ENCODE peak calls at places on chromosomes 1 and 21, in ten cellular contexts. D is esophagus squamous epithelium, J is DND-41, C is heart left ventricle, V is left lung, Z is pancreas, X is AG04450, T is adrenal gland, M is Panc1, F is endothelial cell of umbilical vein. P is an unnamed sample. For H3K9me3, the result is how much of the 10 kb centered on the place peaks cover.

GRCh38 chr21:15508554-15508953 is 221.2 kb upstream of the USP25 start:
- DNase-seq in D (no peak), J (no peak), C (no peak), V (no peak), Z (no peak), X (no peak), T (no peak), M (no peak), F (no peak), P (no peak)

GRCh38 chr21:45282283-45283018 is 5.2 kb downstream of the POFUT2 start:
- DNase-seq in D (no peak), J (no peak), C (no peak), V (peak), Z (no peak), X (no peak), T (peak), M (no peak), F (no peak), P (no peak)

GRCh38 chr1:202283991-202284390 is 57.7 kb downstream of the UBE2T start:
- DNase-seq in D (no peak), J (no peak), C (no peak), V (no peak), Z (peak), X (no peak), T (peak), M (no peak), F (peak), P (no peak)

GRCh38 chr1:190599677-190600076 is 122.0 kb upstream of the BRINP3 start:
- DNase-seq in D (no peak), J (no peak), C (no peak), V (no peak), Z (no peak), X (no peak), T (no peak), M (no peak), F (no peak), P (no peak)

GRCh38 chr21:33230518-33231324 is 983 bp downstream of the IFNAR2 start:
- DNase-seq in D (no peak), J (peak), C (peak), V (peak), Z (peak), X (no peak), T (peak), M (no peak), F (peak), P (peak)

GRCh38 chr1:67566803-67567202 is 118.2 kb upstream of the GADD45A start:
- DNase-seq in D (no peak), J (no peak), C (no peak), V (no peak), Z (no peak), X (no peak), T (no peak), M (no peak), F (no peak), P (no peak)

GRCh38 chr1:25433389-25434186 is 2.9 kb downstream of the MACO1 start:
- DNase-seq in D (no peak), J (no peak), C (no peak), V (no peak), Z (no peak), X (no peak), T (no peak), M (no peak), F (peak), P (no peak)

GRCh38 chr1:10459185-10459584 is 9.4 kb downstream of the CORT start:
- DNase-seq in D (no peak), J (no peak), C (no peak), V (no peak), Z (no peak), X (peak), T (peak), M (no peak), F (peak), P (no peak)

GRCh38 chr1:235417101-235417697 is 50.0 kb downstream of the TBCE start:
- DNase-seq in D (no peak), J (peak), C (no peak), V (no peak), Z (no peak), X (peak), T (peak), M (peak), F (peak), P (peak)

GRCh38 chr1:79004916-79005315 is 1.6 kb downstream of the ADGRL4 start:
- DNase-seq in D (no peak), J (no peak), C (no peak), V (no peak), Z (no peak), X (no peak), T (no peak), M (no peak), F (peak), P (no peak)

GRCh38 chr1:246146811-246147210 is 360.3 kb downstream of the SMYD3 start:
- DNase-seq in D (no peak), J (no peak), C (no peak), V (no peak), Z (no peak), X (no peak), T (no peak), M (no peak), F (no peak), P (no peak)

GRCh38 chr1:246145900-246146299 is 361.2 kb downstream of the SMYD3 start:
- DNase-seq in D (no peak), J (no peak), C (no peak), V (no peak), Z (no peak), X (no peak), T (no peak), M (no peak), F (no peak), P (no peak)

GRCh38 chr1:246142320-246142893 is 364.7 kb downstream of the SMYD3 start:
- DNase-seq in D (no peak), J (no peak), C (no peak), V (no peak), Z (no peak), X (peak), T (no peak), M (peak), F (peak), P (no peak)

GRCh38 chr1:246147471-246148461 is 359.3 kb downstream of the SMYD3 start:
- DNase-seq in D (no peak), J (no peak), C (no peak), V (no peak), Z (no peak), X (no peak), T (no peak), M (no peak), F (no peak), P (no peak)

DNA sequence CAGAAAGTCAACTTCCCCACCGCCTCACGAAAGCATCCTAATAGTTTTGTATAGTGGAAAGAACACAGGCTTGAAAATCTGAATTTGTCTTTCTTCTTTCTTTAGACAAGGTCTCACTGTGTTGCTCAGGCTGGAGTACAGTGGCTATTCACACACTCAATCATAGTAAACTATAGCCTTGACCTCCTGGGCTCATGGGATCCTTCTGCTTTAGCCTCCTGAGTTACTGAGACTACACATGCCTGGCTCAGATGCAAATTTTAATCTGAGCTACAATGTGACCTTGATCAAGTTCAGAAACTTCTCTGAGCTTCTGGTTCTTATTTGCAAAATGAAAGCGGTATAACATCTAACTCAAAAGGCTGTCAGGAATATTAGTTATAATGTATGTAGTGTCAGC is 362.1 kb downstream of the SMYD3 start:
- DNase-seq in D (no peak), J (no peak), C (no peak), V (no peak), Z (no peak), X (no peak), T (peak), M (no peak), F (no peak), P (no peak)
- H3K9me3 ChIP-seq in D (under half), J (under half), C (under half), V (under half), Z (under half), X (under half), T (under half), M (under half), F (under half), P (under half)

DNA sequence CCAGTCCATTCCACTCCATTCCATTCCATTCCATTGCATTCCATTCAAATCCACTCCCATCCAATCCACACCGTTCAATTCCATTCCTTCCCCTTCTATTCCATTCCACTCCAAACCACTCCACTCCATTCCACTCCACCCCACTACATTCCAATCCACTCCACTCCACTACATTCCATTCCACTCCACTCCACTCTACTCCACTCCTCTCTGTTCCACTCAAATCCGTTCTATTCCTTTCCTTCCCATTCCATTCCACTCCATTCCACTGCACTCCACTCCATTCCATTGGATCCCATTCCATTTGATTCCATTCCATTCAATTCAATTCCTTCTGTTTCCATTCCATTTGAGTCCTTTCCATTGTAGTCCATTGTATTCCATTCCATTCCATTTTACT is 2568.3 kb upstream of the TPTE start:
- DNase-seq in D (no peak), J (no peak), C (no peak), V (no peak), Z (no peak), X (no peak), T (no peak), M (no peak), F (no peak), P (no peak)
- H3K9me3 ChIP-seq in D (under half), J (half or more), C (under half), V (half or more), Z (under half), X (half or more), T (half or more), M (under half), F (half or more), P (half or more)

GRCh38 chr1:248752119-248752931 is 3.2 kb downstream of the LYPD8 start:
- DNase-seq in D (no peak), J (no peak), C (no peak), V (no peak), Z (no peak), X (no peak), T (no peak), M (no peak), F (no peak), P (no peak)

GRCh38 chr1:248753715-248754280 is 1.8 kb downstream of the LYPD8 start:
- DNase-seq in D (no peak), J (no peak), C (no peak), V (no peak), Z (no peak), X (no peak), T (no peak), M (no peak), F (no peak), P (no peak)

GRCh38 chr1:248751635-248752034 is 3.9 kb downstream of the LYPD8 start:
- DNase-seq in D (no peak), J (no peak), C (no peak), V (no peak), Z (no peak), X (no peak), T (no peak), M (no peak), F (no peak), P (no peak)

GRCh38 chr1:248755505-248755904 is at the start of gene LYPD8:
- DNase-seq in D (no peak), J (no peak), C (no peak), V (no peak), Z (no peak), X (no peak), T (no peak), M (no peak), F (no peak), P (no peak)

GRCh38 chr1:248752981-248753525 is 2.5 kb downstream of the LYPD8 start:
- DNase-seq in D (no peak), J (no peak), C (no peak), V (no peak), Z (no peak), X (no peak), T (no peak), M (no peak), F (no peak), P (no peak)
- H3K9me3 ChIP-seq in D (under half), J (under half), C (under half), V (under half), Z (under half), X (under half), T (under half), M (under half), F (under half), P (under half)

GRCh38 chr1:4375812-4376211 is 278.6 kb upstream of the AJAP1 start:
- DNase-seq in D (no peak), J (no peak), C (no peak), V (no peak), Z (no peak), X (no peak), T (no peak), M (no peak), F (no peak), P (no peak)

GRCh38 chr1:4379451-4380175 is 274.8 kb upstream of the AJAP1 start:
- DNase-seq in D (no peak), J (peak), C (peak), V (no peak), Z (no peak), X (no peak), T (no peak), M (no peak), F (no peak), P (no peak)

DNA sequence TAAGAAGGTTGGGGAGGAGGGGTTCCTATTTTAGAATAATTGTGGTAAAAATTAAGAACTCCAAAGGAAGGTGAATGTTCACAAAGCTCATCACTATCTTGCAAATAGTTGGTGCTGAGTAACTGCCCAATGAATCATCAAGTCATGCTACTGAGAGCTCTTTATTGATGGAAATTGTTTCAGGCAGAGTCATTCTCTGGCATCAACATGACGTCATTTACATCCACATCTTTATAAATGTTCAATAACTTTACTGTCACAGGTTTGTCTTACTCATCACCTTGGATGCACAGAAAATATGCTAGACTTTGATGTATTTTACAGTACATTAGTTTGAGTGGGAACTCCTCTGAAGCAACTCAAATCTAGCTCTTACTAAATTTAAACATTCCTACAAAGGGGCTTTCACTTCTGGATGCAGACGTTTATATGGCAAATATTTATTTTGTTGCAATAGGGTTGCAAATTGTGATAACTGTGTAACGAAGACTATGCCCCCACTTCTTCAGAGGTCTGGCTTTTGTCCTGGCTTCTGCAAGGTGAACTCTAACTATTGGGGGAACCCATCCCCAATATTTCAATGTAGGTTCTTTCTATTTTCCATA is 273.7 kb upstream of the AJAP1 start:
- DNase-seq in D (no peak), J (no peak), C (no peak), V (no peak), Z (no peak), X (no peak), T (no peak), M (no peak), F (no peak), P (no peak)
- H3K9me3 ChIP-seq in D (under half), J (under half), C (under half), V (under half), Z (under half), X (half or more), T (under half), M (under half), F (under half), P (under half)

P was measured in naive thymus-derived CD4-positive, alpha-beta T cell.